ENCODE peak calls at places on chromosomes 16 and 17, in nine cellular contexts. O is HCT116, G is PC-3, M is mammary epithelial cell, W is fibroblast of lung, D is GM23248, F is astrocyte, I is neuronal stem cell, T is Karpas-422. P is an unnamed sample.

GRCh38 chr17:2137342-2138098 is 82.6 kb downstream of the HIC1 start:
- DNase-seq in O (peak; percentile 34), G (no peak), M (no peak), W (peak; percentile 82), D (peak; percentile 89), F (peak; percentile 89), I (peak; percentile 64), T (peak; percentile 86), P (peak; percentile 73)

GRCh38 chr17:37650419-37651003 is 7.3 kb upstream of the DDX52 start:
- DNase-seq in O (peak; percentile 41), G (peak; percentile 46), M (peak; percentile 30), W (peak; percentile 57), D (peak; percentile 75), F (no peak), I (peak; percentile 44), T (peak; percentile 47), P (peak; percentile 21)

GRCh38 chr17:57622886-57623433 is 122.1 kb downstream of the CCDC182 start:
- DNase-seq in O (no peak), G (peak; percentile 68), M (peak; percentile 16), W (peak; percentile 52), D (peak; percentile 95), F (peak; percentile 81), I (no peak), T (peak; percentile 95), P (no peak)

GRCh38 chr17:34537445-34537844 is 41.9 kb upstream of the TMEM132E start:
- DNase-seq in O (no peak), G (no peak), M (no peak), W (no peak), D (no peak), F (no peak), I (no peak), T (no peak), P (no peak)

GRCh38 chr17:64327201-64327930 is 63.3 kb downstream of the PECAM1 start:
- DNase-seq in O (no peak), G (peak; percentile 67), M (no peak), W (peak; percentile 65), D (peak; percentile 15), F (peak; percentile 52), I (no peak), T (no peak), P (no peak)

GRCh38 chr17:7238418-7239090 is 703 bp downstream of the PHF23 start:
- DNase-seq in O (no peak), G (no peak), M (no peak), W (no peak), D (peak; percentile 56), F (no peak), I (no peak), T (peak; percentile 78), P (peak; percentile 33)

GRCh38 chr17:73401911-73402310 is 90.1 kb upstream of the CDC42EP4 start:
- DNase-seq in O (no peak), G (no peak), M (no peak), W (peak; percentile 6), D (no peak), F (no peak), I (peak; percentile 24), T (no peak), P (peak; percentile 46)

GRCh38 chr16:31010539-31010938 is at the start of gene STX1B:
- DNase-seq in O (no peak), G (no peak), M (no peak), W (peak; percentile 41), D (peak; percentile 59), F (no peak), I (peak; percentile 59), T (no peak), P (no peak)

GRCh38 chr16:66651965-66652364 is 44.6 kb downstream of the CMTM4 start:
- DNase-seq in O (no peak), G (no peak), M (no peak), W (no peak), D (no peak), F (no peak), I (no peak), T (no peak), P (no peak)

GRCh38 chr17:78879679-78880186 is 23.3 kb downstream of the CEP295NL start:
- DNase-seq in O (no peak), G (no peak), M (peak; percentile 13), W (peak; percentile 97), D (peak; percentile 94), F (peak; percentile 90), I (no peak), T (no peak), P (no peak)

GRCh38 chr17:12067425-12067824 is 46.7 kb downstream of the MAP2K4 start:
- DNase-seq in O (no peak), G (no peak), M (no peak), W (no peak), D (no peak), F (no peak), I (no peak), T (no peak), P (no peak)

GRCh38 chr16:11145173-11145820 is 110.7 kb downstream of the SOCS1 start:
- DNase-seq in O (no peak), G (no peak), M (no peak), W (peak; percentile 74), D (peak; percentile 89), F (no peak), I (no peak), T (no peak), P (no peak)

GRCh38 chr17:36845916-36846315 is 91.4 kb upstream of the LHX1 start:
- DNase-seq in O (no peak), G (no peak), M (no peak), W (no peak), D (no peak), F (no peak), I (no peak), T (no peak), P (no peak)

GRCh38 chr17:70168979-70169706 is at the start of gene KCNJ2:
- DNase-seq in O (no peak), G (peak; percentile 94), M (peak; percentile 74), W (peak; percentile 80), D (peak; percentile 87), F (peak; percentile 62), I (peak; percentile 82), T (peak; percentile 79), P (peak; percentile 85)

GRCh38 chr16:3979070-3979469 is 98.6 kb upstream of the CREBBP start:
- DNase-seq in O (no peak), G (no peak), M (no peak), W (no peak), D (no peak), F (no peak), I (no peak), T (no peak), P (no peak)

GRCh38 chr16:8374586-8374985 is 215.7 kb downstream of the TMEM114 start:
- DNase-seq in O (no peak), G (no peak), M (no peak), W (no peak), D (peak; percentile 2), F (no peak), I (no peak), T (no peak), P (no peak)

GRCh38 chr17:2050871-2051387 is 4.0 kb upstream of the HIC1 start:
- DNase-seq in O (no peak), G (peak; percentile 41), M (no peak), W (peak; percentile 45), D (peak; percentile 84), F (no peak), I (no peak), T (no peak), P (no peak)

DNA sequence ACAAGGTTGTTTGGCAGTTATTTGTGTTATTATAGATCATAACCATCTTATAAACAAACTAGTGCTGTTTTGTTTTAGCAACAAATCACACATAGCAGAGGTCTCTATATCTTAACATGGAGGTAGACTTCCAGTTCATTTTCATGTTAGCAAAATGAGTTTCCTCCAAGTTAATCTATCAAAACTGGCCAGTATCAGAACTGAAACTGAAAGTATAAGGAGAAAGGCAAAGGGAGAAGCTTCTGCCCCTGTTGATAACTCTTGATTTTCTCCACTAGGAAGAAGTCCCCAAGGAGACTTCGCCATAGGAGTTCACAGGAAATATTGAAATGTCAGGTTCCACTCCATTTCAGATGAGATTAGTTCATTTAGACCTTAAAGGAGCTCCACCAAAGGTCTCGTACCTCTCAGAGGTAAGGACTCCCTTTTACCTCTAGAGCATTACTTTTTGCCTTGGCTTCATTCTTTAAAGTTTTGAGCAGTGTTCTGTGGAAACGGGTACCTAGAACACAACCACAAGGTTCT is 1.1 kb upstream of the OGFOD3 start:
- DNase-seq in O (no peak), G (peak; percentile 7), M (no peak), W (peak; percentile 17), D (peak; percentile 24), F (no peak), I (no peak), T (peak; percentile 44), P (peak; percentile 62)
- H3K9ac ChIP-seq in O (peak overlapping the region; percentile 75), G (peak overlapping the region; percentile 87), M (peak overlapping the region; percentile 71), W (no peak overlapping the region), D (peak overlapping the region; percentile 73), F (no peak overlapping the region), I (no peak overlapping the region), T (peak overlapping the region; percentile 90), P (peak overlapping the region; percentile 76)

DNA sequence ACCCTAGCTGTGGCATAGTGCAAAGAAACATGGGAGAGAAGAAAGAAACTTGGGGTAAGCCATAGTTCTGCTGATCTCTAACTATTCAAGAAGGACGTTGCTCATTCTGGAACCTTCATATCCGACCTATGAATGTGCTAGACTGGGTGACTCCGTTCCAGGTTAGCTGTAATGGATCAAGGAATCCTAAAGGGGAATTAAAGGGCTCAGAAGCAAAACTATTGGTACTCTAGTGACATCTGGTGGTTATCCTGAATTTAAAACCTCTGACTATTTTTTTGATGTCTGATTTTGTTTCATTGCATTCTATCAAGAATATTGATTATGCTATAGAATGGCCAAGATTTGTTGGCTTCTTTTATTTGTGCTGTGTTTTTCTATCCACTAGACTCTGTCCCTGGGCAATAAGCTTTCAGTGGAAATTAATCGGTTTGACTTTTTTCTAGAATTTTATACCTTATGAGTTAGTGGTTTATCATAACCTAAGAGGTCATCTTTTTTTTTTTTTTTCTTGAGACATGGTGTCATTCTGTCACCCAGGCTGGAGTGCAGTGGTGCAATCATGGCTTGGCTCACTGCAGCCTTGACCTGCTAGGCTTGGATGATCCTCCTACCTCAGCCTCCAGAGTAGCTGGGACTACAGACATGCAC is 19.5 kb downstream of the PCTP start:
- DNase-seq in O (peak; percentile 43), G (peak; percentile 86), M (peak; percentile 56), W (peak; percentile 80), D (peak; percentile 87), F (peak; percentile 36), I (peak; percentile 45), T (peak; percentile 77), P (peak; percentile 25)
- H3K9ac ChIP-seq in O (no peak overlapping the region), G (no peak overlapping the region), M (no peak overlapping the region), W (no peak overlapping the region), D (peak overlapping the region; percentile 67), F (no peak overlapping the region), I (no peak overlapping the region), T (no peak overlapping the region), P (no peak overlapping the region)

DNA sequence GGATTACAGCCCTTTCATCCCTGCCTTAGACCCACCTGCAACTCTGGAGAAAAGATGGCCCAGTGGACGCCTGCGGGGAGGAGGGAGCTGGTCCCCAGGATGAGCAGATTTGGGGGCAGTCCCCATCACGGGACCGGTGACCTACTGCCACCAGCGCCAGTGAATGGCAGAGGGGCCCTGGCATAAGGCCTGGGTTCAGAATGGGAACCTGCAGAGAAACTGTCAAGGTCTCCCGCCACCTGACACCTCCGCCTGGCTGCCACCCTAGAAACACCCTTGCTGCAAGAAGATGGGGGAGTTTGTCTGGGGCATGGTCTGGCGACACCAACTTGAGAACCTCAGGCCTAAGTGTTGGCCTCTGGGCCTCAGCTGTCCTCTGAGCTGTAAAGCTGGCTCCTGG is 335.7 kb downstream of the SEC14L1 start:
- DNase-seq in O (no peak), G (no peak), M (no peak), W (no peak), D (no peak), F (no peak), I (no peak), T (no peak), P (peak; percentile 6)
- H3K9ac ChIP-seq in O (no peak overlapping the region), G (no peak overlapping the region), M (peak overlapping the region; percentile 38), W (peak overlapping the region; percentile 32), D (peak overlapping the region; percentile 66), F (peak overlapping the region; percentile 74), I (no peak overlapping the region), T (no peak overlapping the region), P (no peak overlapping the region)

GRCh38 chr16:89246903-89247733 is 29.6 kb downstream of the ZNF778 start:
- DNase-seq in O (peak; percentile 68), G (peak; percentile 78), M (peak; percentile 67), W (peak; percentile 87), D (peak; percentile 95), F (peak; percentile 31), I (peak; percentile 87), T (peak; percentile 50), P (no peak)
- H3K9ac ChIP-seq in O (peak overlapping the region; percentile 75), G (peak overlapping the region; percentile 83), M (no peak overlapping the region), W (peak overlapping the region; percentile 52), D (peak overlapping the region; percentile 63), F (peak overlapping the region; percentile 39), I (peak overlapping the region; percentile 94), T (no peak overlapping the region), P (no peak overlapping the region)